ENCODE peak calls at places on chromosomes 1 and 21, in six cellular contexts. One of them, this sample, is unnamed.

GRCh38 chr1:20476260-20477038 is 9.6 kb downstream of the CAMK2N1 start:
- DNase-seq in H9: peak; percentile 76
- DNase-seq in mesenchymal stem cell: peak; percentile 35
- DNase-seq in IMR-90: no peak
- DNase-seq in mesendoderm: peak; percentile 81
- DNase-seq in neuronal stem cell: no peak
- DNase-seq in this sample: no peak

GRCh38 chr1:31651025-31651424 is 6.3 kb upstream of the PEF1 start:
- DNase-seq in IMR-90: peak; percentile 59
- DNase-seq in mesenchymal stem cell: no peak
- DNase-seq in H9: no peak
- DNase-seq in mesendoderm: no peak
- DNase-seq in neuronal stem cell: no peak
- DNase-seq in this sample: peak; percentile 98

GRCh38 chr1:95903060-95903459 is 669.0 kb downstream of the RWDD3 start:
- DNase-seq in IMR-90: no peak
- DNase-seq in H9: no peak
- DNase-seq in mesenchymal stem cell: no peak
- DNase-seq in mesendoderm: no peak
- DNase-seq in neuronal stem cell: no peak
- DNase-seq in this sample: no peak

GRCh38 chr1:154431586-154432373 is 26.6 kb downstream of the IL6R start:
- DNase-seq in IMR-90: peak; percentile 99
- DNase-seq in neuronal stem cell: no peak
- DNase-seq in H9: no peak
- DNase-seq in mesendoderm: no peak
- DNase-seq in mesenchymal stem cell: peak; percentile 98
- DNase-seq in this sample: peak; percentile 97

GRCh38 chr1:116841569-116842364 is 67.9 kb upstream of the PTGFRN start:
- DNase-seq in mesendoderm: no peak
- DNase-seq in neuronal stem cell: no peak
- DNase-seq in IMR-90: no peak
- DNase-seq in H9: no peak
- DNase-seq in mesenchymal stem cell: no peak
- DNase-seq in this sample: no peak

GRCh38 chr1:200319143-200319542 is 90.7 kb downstream of the ZNF281 start:
- DNase-seq in mesendoderm: no peak
- DNase-seq in IMR-90: no peak
- DNase-seq in mesenchymal stem cell: no peak
- DNase-seq in neuronal stem cell: no peak
- DNase-seq in H9: no peak
- DNase-seq in this sample: no peak

GRCh38 chr21:45176141-45176540 is 101.8 kb downstream of the ADARB1 start:
- DNase-seq in IMR-90: no peak
- DNase-seq in neuronal stem cell: no peak
- DNase-seq in mesenchymal stem cell: no peak
- DNase-seq in mesendoderm: no peak
- DNase-seq in H9: no peak
- DNase-seq in this sample: no peak

GRCh38 chr1:104592926-104593325 is 843.2 kb downstream of the AMY1C start:
- DNase-seq in H9: no peak
- DNase-seq in mesendoderm: no peak
- DNase-seq in mesenchymal stem cell: no peak
- DNase-seq in IMR-90: no peak
- DNase-seq in neuronal stem cell: no peak
- DNase-seq in this sample: no peak

GRCh38 chr1:18972531-18972930 is 16.1 kb upstream of the IFFO2 start:
- DNase-seq in mesenchymal stem cell: peak; percentile 35
- DNase-seq in mesendoderm: no peak
- DNase-seq in neuronal stem cell: no peak
- DNase-seq in IMR-90: peak; percentile 26
- DNase-seq in H9: no peak
- DNase-seq in this sample: no peak

GRCh38 chr1:202710070-202711025 is at the start of gene SYT2:
- DNase-seq in mesendoderm: peak; percentile 67
- DNase-seq in mesenchymal stem cell: peak; percentile 31
- DNase-seq in H9: peak; percentile 70
- DNase-seq in IMR-90: no peak
- DNase-seq in neuronal stem cell: peak; percentile 39
- DNase-seq in this sample: no peak

GRCh38 chr1:3357526-3358297 is 96.8 kb upstream of the ARHGEF16 start:
- DNase-seq in IMR-90: no peak
- DNase-seq in neuronal stem cell: no peak
- DNase-seq in mesendoderm: no peak
- DNase-seq in H9: no peak
- DNase-seq in mesenchymal stem cell: no peak
- DNase-seq in this sample: no peak

DNA sequence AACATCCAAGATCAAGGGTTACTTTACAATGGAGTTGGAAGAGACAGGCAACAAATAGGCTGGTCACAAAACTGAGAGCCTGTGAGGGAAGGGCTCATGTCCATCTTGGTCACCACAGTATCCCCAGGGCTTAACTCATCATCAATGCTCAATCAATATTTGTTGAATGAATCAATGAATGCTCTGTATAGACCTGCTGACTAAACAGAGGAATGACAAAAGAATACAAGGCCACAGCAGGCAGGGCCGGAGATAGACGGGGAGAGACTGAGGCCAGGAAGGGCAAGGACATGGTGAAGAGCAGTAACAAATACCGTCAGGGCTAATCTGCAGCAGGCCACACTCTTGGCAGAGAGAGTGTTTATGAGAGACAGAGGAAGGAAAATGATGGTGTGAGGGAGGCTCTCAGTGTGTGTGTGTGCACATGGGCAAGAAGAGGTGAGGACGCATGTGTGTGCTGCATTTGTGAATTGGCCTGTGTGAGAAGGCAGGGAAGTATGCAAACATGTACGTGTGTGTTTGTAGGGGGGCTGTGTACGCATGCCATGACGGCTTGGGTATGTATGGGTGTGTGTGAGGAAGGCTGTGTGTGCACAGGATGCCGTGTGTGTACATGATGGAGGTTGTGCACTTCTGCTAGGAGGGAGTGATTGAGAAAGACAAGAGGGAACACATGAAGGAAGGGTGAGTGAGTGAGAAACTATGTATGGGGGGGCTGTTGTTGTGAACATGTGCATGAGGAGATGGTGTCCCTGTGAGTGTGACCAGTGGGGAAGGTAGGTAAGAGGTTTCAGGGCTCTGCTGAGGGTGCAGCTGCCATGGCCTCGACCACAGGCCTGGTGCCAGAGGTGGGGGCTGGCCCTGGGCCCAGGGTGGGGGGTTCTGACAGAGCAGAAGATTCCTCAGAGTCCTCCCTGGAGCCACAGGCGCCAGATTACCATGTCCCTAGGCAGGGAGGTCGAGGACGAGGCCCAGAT is 15.4 kb downstream of the AHDC1 start:
- DNase-seq in mesendoderm: no peak
- DNase-seq in neuronal stem cell: no peak
- DNase-seq in H9: no peak
- DNase-seq in IMR-90: peak; percentile 75
- DNase-seq in mesenchymal stem cell: peak; percentile 53
- DNase-seq in this sample: no peak
- H3K23ac ChIP-seq in mesendoderm: no peak overlapping the region
- H3K23ac ChIP-seq in neuronal stem cell: peak overlapping the region; percentile 53
- H3K23ac ChIP-seq in H9: no peak overlapping the region
- H3K23ac ChIP-seq in IMR-90: peak overlapping the region; percentile 73
- H3K23ac ChIP-seq in mesenchymal stem cell: peak overlapping the region; percentile 2
- H3K23ac ChIP-seq in this sample: no peak overlapping the region

GRCh38 chr1:156626079-156626438 is 6.8 kb downstream of the HAPLN2 start:
- DNase-seq in IMR-90: no peak
- DNase-seq in mesenchymal stem cell: no peak
- DNase-seq in H9: no peak
- DNase-seq in mesendoderm: no peak
- DNase-seq in neuronal stem cell: no peak
- DNase-seq in this sample: peak; percentile 27

GRCh38 chr1:156625436-156626078 is 6.3 kb downstream of the HAPLN2 start:
- DNase-seq in H9: no peak
- DNase-seq in mesenchymal stem cell: peak; percentile 56
- DNase-seq in neuronal stem cell: no peak
- DNase-seq in IMR-90: peak; percentile 28
- DNase-seq in mesendoderm: peak; percentile 40
- DNase-seq in this sample: peak; percentile 69

GRCh38 chr1:156623946-156624813 is 5.0 kb downstream of the HAPLN2 start:
- DNase-seq in neuronal stem cell: peak; percentile 65
- DNase-seq in mesendoderm: peak; percentile 91
- DNase-seq in mesenchymal stem cell: peak; percentile 64
- DNase-seq in IMR-90: peak; percentile 24
- DNase-seq in H9: peak; percentile 86
- DNase-seq in this sample: peak; percentile 35

GRCh38 chr1:156622581-156623297 is 3.5 kb downstream of the HAPLN2 start:
- DNase-seq in IMR-90: no peak
- DNase-seq in H9: no peak
- DNase-seq in neuronal stem cell: no peak
- DNase-seq in mesenchymal stem cell: no peak
- DNase-seq in mesendoderm: no peak
- DNase-seq in this sample: no peak

DNA sequence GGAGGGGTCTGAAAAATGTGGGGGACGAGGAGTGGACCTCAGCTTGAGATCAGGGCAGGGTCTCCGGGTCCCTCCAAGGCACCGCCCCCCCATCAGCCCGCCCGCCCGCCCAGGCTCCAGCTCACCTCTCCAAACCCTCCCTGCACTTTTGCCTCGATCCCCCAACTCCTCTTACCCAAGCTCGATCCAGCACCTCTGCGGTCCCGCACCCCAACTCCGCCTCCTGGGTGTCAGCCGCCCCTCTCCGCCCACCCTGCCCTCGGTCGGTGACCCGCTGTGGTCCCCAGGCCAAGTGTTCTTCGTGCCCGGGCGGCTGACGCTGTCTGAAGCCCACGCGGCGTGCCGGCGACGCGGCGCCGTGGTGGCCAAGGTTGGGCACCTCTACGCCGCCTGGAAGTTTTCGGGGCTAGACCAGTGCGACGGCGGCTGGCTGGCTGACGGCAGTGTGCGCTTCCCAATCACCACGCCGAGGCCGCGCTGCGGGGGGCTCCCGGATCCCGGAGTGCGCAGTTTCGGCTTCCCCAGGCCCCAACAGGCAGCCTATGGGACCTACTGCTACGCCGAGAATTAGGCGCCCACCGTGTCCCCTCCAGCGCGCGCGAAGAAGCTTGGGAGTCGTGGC is 5.7 kb downstream of the HAPLN2 start:
- DNase-seq in mesenchymal stem cell: no peak
- DNase-seq in neuronal stem cell: no peak
- DNase-seq in IMR-90: no peak
- DNase-seq in H9: no peak
- DNase-seq in mesendoderm: no peak
- DNase-seq in this sample: no peak
- H3K9ac ChIP-seq in mesenchymal stem cell: no peak overlapping the region
- H3K9ac ChIP-seq in neuronal stem cell: peak overlapping the region; percentile 88
- H3K9ac ChIP-seq in IMR-90: no peak overlapping the region
- H3K9ac ChIP-seq in H9: no peak overlapping the region
- H3K9ac ChIP-seq in mesendoderm: peak overlapping the region; percentile 66
- H3K9ac ChIP-seq in this sample: no peak overlapping the region

DNA sequence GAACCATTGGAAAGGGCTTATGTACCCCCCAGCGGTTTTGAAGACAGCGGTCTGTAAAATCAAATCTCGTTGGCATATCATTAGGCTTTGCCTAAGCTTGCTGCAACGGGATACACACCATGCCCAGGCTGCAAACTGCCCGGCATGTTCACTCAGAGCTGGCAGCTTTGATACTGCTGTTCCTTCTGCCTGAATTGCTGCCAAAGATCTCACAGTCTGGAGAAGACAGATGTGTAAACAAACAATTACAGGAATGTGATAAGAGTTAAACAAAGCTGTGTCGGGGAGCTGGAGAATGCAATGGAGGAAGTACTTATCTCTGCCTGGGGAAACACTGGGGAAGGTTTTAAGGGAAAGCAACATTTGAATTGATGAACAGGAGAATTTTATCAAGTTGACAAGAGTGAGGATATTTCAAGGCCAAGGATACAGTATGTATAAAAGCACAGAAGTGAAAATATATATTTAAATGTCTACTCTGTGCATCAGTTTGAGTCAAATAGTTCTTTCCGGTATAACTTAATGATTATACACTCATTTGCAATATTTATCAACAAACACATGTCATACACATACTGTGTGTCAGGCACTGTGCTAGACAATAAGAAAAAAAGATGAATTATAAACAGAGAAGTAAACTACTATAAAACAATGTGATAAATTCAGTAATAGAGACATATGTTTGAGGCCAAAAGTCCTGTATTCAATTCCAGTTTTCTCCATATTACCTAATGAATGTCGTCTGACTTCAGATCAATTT is 29.9 kb downstream of the CHML start:
- DNase-seq in mesendoderm: peak; percentile 78
- DNase-seq in mesenchymal stem cell: peak; percentile 67
- DNase-seq in neuronal stem cell: peak; percentile 14
- DNase-seq in IMR-90: peak; percentile 60
- DNase-seq in H9: no peak
- DNase-seq in this sample: no peak
- H3K23ac ChIP-seq in mesendoderm: no peak overlapping the region
- H3K23ac ChIP-seq in mesenchymal stem cell: no peak overlapping the region
- H3K23ac ChIP-seq in neuronal stem cell: no peak overlapping the region
- H3K23ac ChIP-seq in IMR-90: no peak overlapping the region
- H3K23ac ChIP-seq in H9: no peak overlapping the region
- H3K23ac ChIP-seq in this sample: no peak overlapping the region

GRCh38 chr1:159171254-159171687 is at the start of gene CADM3:
- DNase-seq in mesenchymal stem cell: no peak
- DNase-seq in neuronal stem cell: peak; percentile 61
- DNase-seq in H9: peak; percentile 59
- DNase-seq in IMR-90: no peak
- DNase-seq in mesendoderm: peak; percentile 66
- DNase-seq in this sample: no peak

GRCh38 chr1:159173303-159173702 is 1.9 kb downstream of the CADM3 start:
- DNase-seq in mesendoderm: no peak
- DNase-seq in neuronal stem cell: no peak
- DNase-seq in IMR-90: no peak
- DNase-seq in mesenchymal stem cell: no peak
- DNase-seq in H9: no peak
- DNase-seq in this sample: no peak

GRCh38 chr1:159170639-159171038 is 776 bp upstream of the CADM3 start:
- DNase-seq in mesenchymal stem cell: no peak
- DNase-seq in neuronal stem cell: no peak
- DNase-seq in IMR-90: no peak
- DNase-seq in H9: no peak
- DNase-seq in mesendoderm: peak; percentile 28
- DNase-seq in this sample: peak; percentile 69

GRCh38 chr1:159171688-159172501 is 480 bp downstream of the CADM3 start:
- DNase-seq in mesendoderm: peak; percentile 78
- DNase-seq in H9: peak; percentile 66
- DNase-seq in mesenchymal stem cell: no peak
- DNase-seq in IMR-90: no peak
- DNase-seq in neuronal stem cell: peak; percentile 54
- DNase-seq in this sample: no peak

GRCh38 chr1:159172599-159173291 is 1.3 kb downstream of the CADM3 start:
- DNase-seq in mesendoderm: peak; percentile 80
- DNase-seq in IMR-90: no peak
- DNase-seq in H9: peak; percentile 65
- DNase-seq in neuronal stem cell: no peak
- DNase-seq in mesenchymal stem cell: no peak
- DNase-seq in this sample: no peak
- H3K9ac ChIP-seq in mesendoderm: peak overlapping the region; percentile 31
- H3K9ac ChIP-seq in IMR-90: no peak overlapping the region
- H3K9ac ChIP-seq in H9: no peak overlapping the region
- H3K9ac ChIP-seq in neuronal stem cell: no peak overlapping the region
- H3K9ac ChIP-seq in mesenchymal stem cell: no peak overlapping the region
- H3K9ac ChIP-seq in this sample: no peak overlapping the region

GRCh38 chr1:186438567-186438966 is 22.3 kb downstream of the PDC start:
- DNase-seq in IMR-90: no peak
- DNase-seq in H9: no peak
- DNase-seq in mesendoderm: no peak
- DNase-seq in neuronal stem cell: no peak
- DNase-seq in mesenchymal stem cell: no peak
- DNase-seq in this sample: no peak

GRCh38 chr1:186440584-186440983 is 20.3 kb downstream of the PDC start:
- DNase-seq in H9: no peak
- DNase-seq in neuronal stem cell: no peak
- DNase-seq in mesendoderm: peak; percentile 20
- DNase-seq in mesenchymal stem cell: peak; percentile 13
- DNase-seq in IMR-90: peak; percentile 37
- DNase-seq in this sample: no peak

GRCh38 chr1:186435336-186435735 is 25.6 kb downstream of the PDC start:
- DNase-seq in mesendoderm: no peak
- DNase-seq in mesenchymal stem cell: peak; percentile 12
- DNase-seq in H9: no peak
- DNase-seq in neuronal stem cell: no peak
- DNase-seq in IMR-90: peak; percentile 42
- DNase-seq in this sample: no peak
- H3K23ac ChIP-seq in mesendoderm: no peak overlapping the region
- H3K23ac ChIP-seq in mesenchymal stem cell: no peak overlapping the region
- H3K23ac ChIP-seq in H9: no peak overlapping the region
- H3K23ac ChIP-seq in neuronal stem cell: no peak overlapping the region
- H3K23ac ChIP-seq in IMR-90: no peak overlapping the region
- H3K23ac ChIP-seq in this sample: no peak overlapping the region